ENCODE peak calls at places on chromosomes 3 and 15, in five cellular contexts. S is endothelial cell; Z is stimulated activated CD8-positive, alpha-beta memory T cell treated with anti-CD3 and anti-CD28 coated beads, Interleukin-15, amount 100 ng/mL, for 24 hours; I is effector CD4-positive, alpha-beta T cell; O is astrocyte of the spinal cord. L is an unnamed sample.

GRCh38 chr3:124780356-124780755 is 50.1 kb downstream of the UMPS start:
- DNase-seq in S (no peak), I (no peak), O (peak), Z (no peak), L (no peak)

GRCh38 chr15:80999623-81000036 is 1.1 kb upstream of the TLNRD1 start:
- DNase-seq in Z (no peak), S (no peak), I (peak), O (no peak), L (peak)

GRCh38 chr15:37099321-37100108 is 834 bp downstream of the MEIS2 start:
- DNase-seq in Z (no peak), S (no peak), O (peak), I (no peak), L (no peak)

GRCh38 chr3:134323966-134324962 is 50.0 kb downstream of the AMOTL2 start:
- DNase-seq in Z (no peak), O (no peak), I (no peak), S (no peak), L (no peak)

GRCh38 chr15:72890043-72890442 is 106.5 kb upstream of the ADPGK start:
- DNase-seq in I (no peak), O (no peak), S (no peak), Z (no peak), L (no peak)

GRCh38 chr15:60214201-60214600 is 183.6 kb downstream of the ANXA2 start:
- DNase-seq in S (no peak), O (no peak), I (no peak), Z (no peak), L (no peak)

GRCh38 chr15:85946986-85947385 is 132.7 kb upstream of the AGBL1 start:
- DNase-seq in O (no peak), S (no peak), I (no peak), Z (no peak), L (no peak)

GRCh38 chr15:73964736-73965093 is 27.4 kb downstream of the STOML1 start:
- DNase-seq in I (peak), S (peak), Z (peak), O (peak), L (peak)

GRCh38 chr3:46705751-46706572 is 4.8 kb downstream of the TMIE start:
- DNase-seq in O (peak), S (no peak), I (no peak), Z (no peak), L (no peak)

L was measured in T follicular helper cell.